ENCODE peak calls at places on chromosome 3, in five cellular contexts. L is gastrocnemius medialis, W is suprapubic skin, G is upper lobe of left lung, Q is uterus. R is an unnamed sample.

GRCh38 chr3:134073583-134073945 is 43.8 kb upstream of the SLCO2A1 start:
- DNase-seq in L (no peak), W (no peak), G (no peak), Q (no peak), R (no peak)

GRCh38 chr3:155912090-155912489 is 41.6 kb downstream of the GMPS start:
- DNase-seq in L (no peak), W (no peak), G (no peak), Q (no peak), R (no peak)

GRCh38 chr3:184764176-184764575 is 47.8 kb upstream of the VPS8 start:
- DNase-seq in L (no peak), W (no peak), G (no peak), Q (no peak), R (no peak)

GRCh38 chr3:57586778-57587177 is 10.4 kb downstream of the ARF4 start:
- DNase-seq in L (no peak), W (no peak), G (no peak), Q (no peak), R (no peak)

GRCh38 chr3:114644372-114644771 is 350.5 kb downstream of the TIGIT start:
- DNase-seq in L (no peak), W (no peak), G (no peak), Q (no peak), R (no peak)

GRCh38 chr3:108527109-108527508 is 16.7 kb upstream of the MYH15 start:
- DNase-seq in L (no peak), W (no peak), G (no peak), Q (no peak), R (no peak)

GRCh38 chr3:13850161-13850945 is 29.5 kb downstream of the WNT7A start:
- DNase-seq in L (no peak), W (no peak), G (peak; percentile 88), Q (no peak), R (no peak)

GRCh38 chr3:46321461-46322104 is 32.3 kb upstream of the CCR2 start:
- DNase-seq in L (no peak), W (no peak), G (no peak), Q (no peak), R (no peak)

GRCh38 chr3:43782541-43782940 is 91.8 kb downstream of the ABHD5 start:
- DNase-seq in L (no peak), W (no peak), G (no peak), Q (no peak), R (no peak)

GRCh38 chr3:141454906-141455602 is 31.8 kb upstream of the RASA2 start:
- DNase-seq in L (no peak), W (no peak), G (no peak), Q (no peak), R (no peak)

GRCh38 chr3:58356054-58356453 is 23.4 kb downstream of the PXK start:
- DNase-seq in L (no peak), W (no peak), G (no peak), Q (no peak), R (no peak)

GRCh38 chr3:183527421-183527979 is 28.0 kb downstream of the KLHL6 start:
- DNase-seq in L (no peak), W (no peak), G (no peak), Q (no peak), R (no peak)

GRCh38 chr3:42020681-42021307 is 58.9 kb upstream of the ULK4 start:
- DNase-seq in L (no peak), W (no peak), G (no peak), Q (peak; percentile 34), R (no peak)

GRCh38 chr3:58124387-58124786 is 86.4 kb downstream of the DNASE1L3 start:
- DNase-seq in L (no peak), W (no peak), G (no peak), Q (no peak), R (no peak)

GRCh38 chr3:64190517-64191515 is 34.5 kb downstream of the PRICKLE2 start:
- DNase-seq in L (no peak), W (no peak), G (no peak), Q (no peak), R (no peak)

GRCh38 chr3:175558261-175558660 is 699.1 kb downstream of the NAALADL2 start:
- DNase-seq in L (no peak), W (no peak), G (no peak), Q (no peak), R (no peak)

GRCh38 chr3:57152150-57152549 is 13.0 kb downstream of the IL17RD start:
- DNase-seq in L (no peak), W (no peak), G (peak; percentile 42), Q (no peak), R (no peak)

GRCh38 chr3:141243295-141243707 is 11.7 kb downstream of the PXYLP1 start:
- DNase-seq in L (no peak), W (no peak), G (no peak), Q (no peak), R (no peak)

GRCh38 chr3:167728176-167728575 is 6.5 kb downstream of the PDCD10 start:
- DNase-seq in L (no peak), W (no peak), G (no peak), Q (no peak), R (peak; percentile 10)

DNA sequence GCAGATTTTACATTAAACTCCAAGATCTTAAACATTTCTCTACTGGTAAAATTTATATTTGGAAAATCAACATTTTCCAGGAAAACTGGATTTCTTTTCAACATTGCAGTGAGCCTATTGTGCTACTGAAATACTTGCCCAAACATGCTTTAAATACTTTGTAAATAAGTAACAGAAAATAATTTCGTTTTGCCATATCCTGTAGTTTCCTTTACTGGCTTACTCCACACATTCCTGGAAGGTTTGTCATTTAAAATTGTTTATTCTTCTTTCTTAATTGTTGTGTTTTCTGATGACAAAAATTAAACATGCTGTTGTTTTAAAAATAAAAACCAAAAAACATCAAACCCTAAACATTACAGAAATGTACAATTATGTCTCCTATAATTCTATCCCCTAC is 22.0 kb downstream of the ACAD11 start:
- DNase-seq in L (no peak), W (no peak), G (no peak), Q (no peak), R (no peak)
- H3K27ac ChIP-seq in L (no peak overlapping the region), W (no peak overlapping the region), G (no peak overlapping the region), Q (no peak overlapping the region), R (no peak overlapping the region)

DNA sequence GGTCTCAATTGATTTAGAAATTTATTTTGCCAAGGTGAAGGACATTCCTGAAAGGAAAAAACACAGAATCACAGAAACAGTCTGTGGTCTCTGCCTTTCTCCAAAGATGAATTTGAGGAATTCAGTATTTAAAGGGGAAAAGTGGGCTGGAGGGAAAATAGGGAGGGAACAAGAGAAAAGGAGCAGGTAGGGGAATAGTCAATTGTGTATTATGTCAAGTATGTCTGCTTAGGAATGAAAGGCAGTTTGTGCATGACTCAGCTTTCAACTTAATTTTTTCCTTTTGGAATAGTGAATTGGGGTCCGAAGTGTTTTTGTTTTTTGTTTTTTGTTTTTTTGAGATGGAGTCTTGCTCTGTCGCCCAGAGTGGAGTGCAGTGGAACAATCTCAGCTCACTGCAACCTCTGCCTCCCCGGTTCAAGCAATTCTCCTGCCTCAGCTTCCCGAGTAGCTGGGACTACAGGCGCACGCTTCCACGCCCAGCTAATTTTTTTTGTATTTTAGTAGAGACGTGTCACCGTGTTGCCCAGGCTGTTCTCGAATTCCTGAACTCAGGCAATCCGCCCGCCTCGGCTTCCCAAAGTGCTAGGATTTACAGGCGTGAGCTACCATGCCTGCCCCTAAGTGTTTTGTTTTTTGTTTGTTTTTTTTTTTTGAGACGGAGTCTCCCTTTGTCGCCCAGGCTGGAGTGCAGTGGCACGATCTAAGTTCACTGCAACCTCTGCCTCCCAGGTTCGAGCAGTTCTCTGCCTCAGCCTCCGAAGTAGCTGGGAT is 74.1 kb upstream of the MAP4 start:
- DNase-seq in L (no peak), W (no peak), G (no peak), Q (no peak), R (no peak)
- H3K4me3 ChIP-seq in L (no peak overlapping the region), W (no peak overlapping the region), G (no peak overlapping the region), Q (no peak overlapping the region), R (no peak overlapping the region)

DNA sequence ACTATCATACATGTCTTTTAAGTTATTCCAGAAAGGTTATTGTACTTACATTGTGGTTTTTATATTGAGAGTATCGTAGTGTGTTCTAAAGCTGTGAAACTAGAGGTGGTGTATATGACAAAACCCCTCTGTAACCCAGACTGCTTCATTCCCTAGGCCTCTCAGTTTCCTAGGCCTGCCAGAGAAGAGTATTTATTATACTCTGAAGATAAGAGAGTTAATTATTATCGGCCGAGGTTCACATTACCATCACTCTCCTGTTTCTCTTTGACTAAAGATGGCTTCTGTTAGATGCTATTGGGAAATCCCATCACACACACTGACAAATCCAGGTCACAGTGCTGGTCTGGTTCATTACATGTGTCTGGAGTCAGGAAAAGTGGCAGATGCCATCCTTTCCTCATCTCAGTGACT is 20.5 kb downstream of the EXOSC7 start:
- DNase-seq in L (no peak), W (no peak), G (no peak), Q (no peak), R (peak; percentile 83)
- TF ChIP-seq POLR2A in L (no peak), W (no peak), G (no peak), Q (no peak), R (no peak)

GRCh38 chr3:192409203-192409837 is 318.0 kb downstream of the FGF12 start:
- DNase-seq in L (no peak), W (no peak), G (peak; percentile 87), Q (no peak), R (peak; percentile 70)

GRCh38 chr3:192408721-192409151 is 318.6 kb downstream of the FGF12 start:
- DNase-seq in L (no peak), W (no peak), G (peak; percentile 66), Q (no peak), R (peak; percentile 51)

GRCh38 chr3:192408007-192408655 is 319.2 kb downstream of the FGF12 start:
- DNase-seq in L (no peak), W (no peak), G (peak; percentile 79), Q (no peak), R (peak; percentile 56)

GRCh38 chr3:192410684-192410960 is 316.7 kb downstream of the FGF12 start:
- DNase-seq in L (no peak), W (no peak), G (no peak), Q (no peak), R (peak; percentile 16)

DNA sequence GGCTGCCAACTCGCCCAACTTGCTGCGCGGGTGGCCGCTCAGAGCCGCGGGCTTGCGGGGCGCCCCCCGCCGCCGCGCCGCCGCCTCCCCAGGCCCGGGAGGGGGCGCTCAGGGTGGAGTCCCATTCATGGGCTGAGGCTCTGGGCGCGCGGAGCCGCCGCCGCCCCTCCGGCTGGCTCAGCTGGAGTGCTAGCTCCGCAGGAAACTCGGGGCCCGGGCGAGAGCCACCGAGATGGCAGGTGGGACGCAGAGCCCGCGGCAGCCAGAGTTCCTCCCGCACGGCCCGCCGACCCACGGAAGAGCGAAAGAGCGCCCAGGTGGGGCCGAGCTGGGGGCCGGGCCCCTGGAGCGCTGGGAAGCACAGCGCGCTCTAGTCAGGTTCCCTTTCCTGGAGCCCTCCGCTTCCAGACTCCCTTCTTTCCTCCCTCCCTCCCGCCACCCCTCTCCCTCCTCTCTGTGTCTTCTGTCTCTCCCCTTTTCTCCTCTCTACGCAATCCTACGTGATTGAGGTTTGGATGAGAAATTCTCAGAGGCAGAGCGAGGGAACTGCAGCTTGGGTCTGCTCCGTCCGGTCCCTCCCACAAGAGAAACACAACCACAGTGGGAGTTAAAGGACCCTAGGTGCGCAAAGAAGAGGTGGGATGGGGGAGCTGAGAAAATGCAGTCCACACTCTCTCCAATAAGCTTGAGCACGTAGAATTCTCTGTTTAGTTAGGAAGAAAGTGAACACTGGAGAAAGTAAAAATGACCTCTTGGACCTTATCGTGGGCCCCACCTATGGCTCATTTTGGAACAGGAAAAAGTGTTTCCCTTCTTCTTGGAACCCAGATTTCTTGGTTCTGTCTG is 317.3 kb downstream of the FGF12 start:
- DNase-seq in L (no peak), W (no peak), G (peak; percentile 84), Q (no peak), R (peak; percentile 45)
- H3K27ac ChIP-seq in L (peak overlapping the region; percentile 33), W (no peak overlapping the region), G (peak overlapping the region; percentile 79), Q (no peak overlapping the region), R (peak overlapping the region; percentile 36)

R was measured in adrenal gland.